ENCODE peak calls at places on chromosomes 2 and 18, in nine cellular contexts. One of them, this sample, is unnamed.

GRCh38 chr18:43115076-43116035 is at the start of gene RIT2:
- DNase-seq in PC-3: no peak
- DNase-seq in small intestine: no peak
- DNase-seq in IMR-90: no peak
- DNase-seq in iPS DF 6.9: no peak
- DNase-seq in psoas muscle: no peak
- DNase-seq in MG63: no peak
- DNase-seq in AG04450: no peak
- DNase-seq in endodermal cell: no peak
- DNase-seq in this sample: no peak

GRCh38 chr18:47410139-47410538 is 158.7 kb upstream of the SKOR2 start:
- DNase-seq in PC-3: no peak
- DNase-seq in small intestine: no peak
- DNase-seq in IMR-90: no peak
- DNase-seq in iPS DF 6.9: no peak
- DNase-seq in psoas muscle: no peak
- DNase-seq in MG63: no peak
- DNase-seq in AG04450: no peak
- DNase-seq in endodermal cell: peak; percentile 31
- DNase-seq in this sample: no peak

GRCh38 chr2:64978514-64979268 is 10.5 kb upstream of the SLC1A4 start:
- DNase-seq in PC-3: peak; percentile 60
- DNase-seq in small intestine: no peak
- DNase-seq in IMR-90: peak; percentile 64
- DNase-seq in iPS DF 6.9: no peak
- DNase-seq in psoas muscle: no peak
- DNase-seq in MG63: no peak
- DNase-seq in AG04450: no peak
- DNase-seq in endodermal cell: no peak
- DNase-seq in this sample: no peak

GRCh38 chr2:192073878-192074277 is 120.9 kb downstream of the TMEFF2 start:
- DNase-seq in PC-3: no peak
- DNase-seq in small intestine: no peak
- DNase-seq in IMR-90: no peak
- DNase-seq in iPS DF 6.9: no peak
- DNase-seq in psoas muscle: no peak
- DNase-seq in MG63: no peak
- DNase-seq in AG04450: no peak
- DNase-seq in endodermal cell: no peak
- DNase-seq in this sample: no peak

GRCh38 chr2:168699834-168700417 is 102.5 kb upstream of the NOSTRIN start:
- DNase-seq in PC-3: no peak
- DNase-seq in small intestine: peak; percentile 95
- DNase-seq in IMR-90: peak; percentile 87
- DNase-seq in iPS DF 6.9: no peak
- DNase-seq in psoas muscle: peak; percentile 65
- DNase-seq in MG63: peak; percentile 78
- DNase-seq in AG04450: peak; percentile 92
- DNase-seq in endodermal cell: no peak
- DNase-seq in this sample: peak; percentile 95

GRCh38 chr2:134218928-134219707 is 34.8 kb upstream of the MGAT5 start:
- DNase-seq in PC-3: no peak
- DNase-seq in small intestine: peak; percentile 87
- DNase-seq in IMR-90: no peak
- DNase-seq in iPS DF 6.9: no peak
- DNase-seq in psoas muscle: no peak
- DNase-seq in MG63: no peak
- DNase-seq in AG04450: no peak
- DNase-seq in endodermal cell: peak; percentile 58
- DNase-seq in this sample: no peak

GRCh38 chr2:3168230-3168891 is 209.3 kb downstream of the EIPR1 start:
- DNase-seq in PC-3: peak; percentile 72
- DNase-seq in small intestine: no peak
- DNase-seq in IMR-90: peak; percentile 63
- DNase-seq in iPS DF 6.9: peak; percentile 7
- DNase-seq in psoas muscle: no peak
- DNase-seq in MG63: peak; percentile 26
- DNase-seq in AG04450: no peak
- DNase-seq in endodermal cell: peak; percentile 67
- DNase-seq in this sample: no peak

GRCh38 chr2:207970825-207971142 is 54.5 kb downstream of the PLEKHM3 start:
- DNase-seq in PC-3: no peak
- DNase-seq in small intestine: peak; percentile 25
- DNase-seq in IMR-90: no peak
- DNase-seq in iPS DF 6.9: no peak
- DNase-seq in psoas muscle: no peak
- DNase-seq in MG63: no peak
- DNase-seq in AG04450: no peak
- DNase-seq in endodermal cell: no peak
- DNase-seq in this sample: no peak

GRCh38 chr2:64692401-64692800 is 38.7 kb upstream of the SERTAD2 start:
- DNase-seq in PC-3: peak; percentile 4
- DNase-seq in small intestine: peak; percentile 3
- DNase-seq in IMR-90: peak; percentile 86
- DNase-seq in iPS DF 6.9: no peak
- DNase-seq in psoas muscle: no peak
- DNase-seq in MG63: no peak
- DNase-seq in AG04450: no peak
- DNase-seq in endodermal cell: no peak
- DNase-seq in this sample: no peak

GRCh38 chr2:24272907-24273306 is 87.4 kb downstream of the ITSN2 start:
- DNase-seq in PC-3: no peak
- DNase-seq in small intestine: no peak
- DNase-seq in IMR-90: no peak
- DNase-seq in iPS DF 6.9: no peak
- DNase-seq in psoas muscle: no peak
- DNase-seq in MG63: no peak
- DNase-seq in AG04450: no peak
- DNase-seq in endodermal cell: no peak
- DNase-seq in this sample: no peak

GRCh38 chr18:58847383-58848071 is 17.1 kb upstream of the ZNF532 start:
- DNase-seq in PC-3: no peak
- DNase-seq in small intestine: peak; percentile 42
- DNase-seq in IMR-90: no peak
- DNase-seq in iPS DF 6.9: peak; percentile 94
- DNase-seq in psoas muscle: peak; percentile 30
- DNase-seq in MG63: no peak
- DNase-seq in AG04450: no peak
- DNase-seq in endodermal cell: peak; percentile 97
- DNase-seq in this sample: peak; percentile 67

GRCh38 chr18:69250305-69251151 is 150.2 kb upstream of the DOK6 start:
- DNase-seq in PC-3: no peak
- DNase-seq in small intestine: no peak
- DNase-seq in IMR-90: peak; percentile 55
- DNase-seq in iPS DF 6.9: no peak
- DNase-seq in psoas muscle: no peak
- DNase-seq in MG63: no peak
- DNase-seq in AG04450: peak; percentile 4
- DNase-seq in endodermal cell: no peak
- DNase-seq in this sample: no peak

GRCh38 chr2:219511547-219512325 is 2.5 kb upstream of the ASIC4 start:
- DNase-seq in PC-3: no peak
- DNase-seq in small intestine: no peak
- DNase-seq in IMR-90: no peak
- DNase-seq in iPS DF 6.9: no peak
- DNase-seq in psoas muscle: no peak
- DNase-seq in MG63: no peak
- DNase-seq in AG04450: no peak
- DNase-seq in endodermal cell: peak; percentile 59
- DNase-seq in this sample: no peak

GRCh38 chr2:25938345-25938744 is 44.0 kb downstream of the KIF3C start:
- DNase-seq in PC-3: no peak
- DNase-seq in small intestine: no peak
- DNase-seq in IMR-90: no peak
- DNase-seq in iPS DF 6.9: no peak
- DNase-seq in psoas muscle: peak; percentile 25
- DNase-seq in MG63: no peak
- DNase-seq in AG04450: no peak
- DNase-seq in endodermal cell: no peak
- DNase-seq in this sample: no peak

GRCh38 chr2:12169060-12169406 is 422.6 kb downstream of the LPIN1 start:
- DNase-seq in PC-3: no peak
- DNase-seq in small intestine: no peak
- DNase-seq in IMR-90: peak; percentile 82
- DNase-seq in iPS DF 6.9: no peak
- DNase-seq in psoas muscle: peak; percentile 21
- DNase-seq in MG63: peak; percentile 83
- DNase-seq in AG04450: no peak
- DNase-seq in endodermal cell: no peak
- DNase-seq in this sample: peak; percentile 53

GRCh38 chr2:241904791-241905710 is 35.5 kb downstream of the RTP5 start:
- DNase-seq in PC-3: no peak
- DNase-seq in small intestine: no peak
- DNase-seq in IMR-90: no peak
- DNase-seq in iPS DF 6.9: no peak
- DNase-seq in psoas muscle: no peak
- DNase-seq in MG63: no peak
- DNase-seq in AG04450: no peak
- DNase-seq in endodermal cell: peak; percentile 38
- DNase-seq in this sample: no peak

GRCh38 chr2:221068123-221068522 is 504.0 kb downstream of the EPHA4 start:
- DNase-seq in PC-3: peak; percentile 3
- DNase-seq in small intestine: no peak
- DNase-seq in IMR-90: no peak
- DNase-seq in iPS DF 6.9: no peak
- DNase-seq in psoas muscle: no peak
- DNase-seq in MG63: no peak
- DNase-seq in AG04450: no peak
- DNase-seq in endodermal cell: no peak
- DNase-seq in this sample: no peak

GRCh38 chr2:115384399-115384798 is 942.0 kb downstream of the DPP10 start:
- DNase-seq in PC-3: no peak
- DNase-seq in small intestine: no peak
- DNase-seq in IMR-90: no peak
- DNase-seq in iPS DF 6.9: no peak
- DNase-seq in psoas muscle: no peak
- DNase-seq in MG63: no peak
- DNase-seq in AG04450: no peak
- DNase-seq in endodermal cell: no peak
- DNase-seq in this sample: no peak

GRCh38 chr2:115386465-115386864 is 944.0 kb downstream of the DPP10 start:
- DNase-seq in PC-3: no peak
- DNase-seq in small intestine: no peak
- DNase-seq in IMR-90: no peak
- DNase-seq in iPS DF 6.9: no peak
- DNase-seq in psoas muscle: no peak
- DNase-seq in MG63: no peak
- DNase-seq in AG04450: no peak
- DNase-seq in endodermal cell: peak; percentile 73
- DNase-seq in this sample: no peak

GRCh38 chr2:115389898-115390297 is 947.5 kb downstream of the DPP10 start:
- DNase-seq in PC-3: no peak
- DNase-seq in small intestine: no peak
- DNase-seq in IMR-90: no peak
- DNase-seq in iPS DF 6.9: no peak
- DNase-seq in psoas muscle: no peak
- DNase-seq in MG63: no peak
- DNase-seq in AG04450: no peak
- DNase-seq in endodermal cell: no peak
- DNase-seq in this sample: no peak

GRCh38 chr2:115389024-115389423 is 946.6 kb downstream of the DPP10 start:
- DNase-seq in PC-3: no peak
- DNase-seq in small intestine: no peak
- DNase-seq in IMR-90: no peak
- DNase-seq in iPS DF 6.9: no peak
- DNase-seq in psoas muscle: no peak
- DNase-seq in MG63: no peak
- DNase-seq in AG04450: no peak
- DNase-seq in endodermal cell: no peak
- DNase-seq in this sample: no peak
- H3K9me3 ChIP-seq in PC-3: no peaks in the 10 kb centered on the region
- H3K9me3 ChIP-seq in small intestine: no peaks in the 10 kb centered on the region
- H3K9me3 ChIP-seq in IMR-90: peaks cover 2% of the 10 kb centered on the region
- H3K9me3 ChIP-seq in iPS DF 6.9: no peaks in the 10 kb centered on the region
- H3K9me3 ChIP-seq in psoas muscle: no peaks in the 10 kb centered on the region
- H3K9me3 ChIP-seq in MG63: no peaks in the 10 kb centered on the region
- H3K9me3 ChIP-seq in AG04450: peaks cover 5% of the 10 kb centered on the region
- H3K9me3 ChIP-seq in endodermal cell: peaks cover 11% of the 10 kb centered on the region
- H3K9me3 ChIP-seq in this sample: no peaks in the 10 kb centered on the region

DNA sequence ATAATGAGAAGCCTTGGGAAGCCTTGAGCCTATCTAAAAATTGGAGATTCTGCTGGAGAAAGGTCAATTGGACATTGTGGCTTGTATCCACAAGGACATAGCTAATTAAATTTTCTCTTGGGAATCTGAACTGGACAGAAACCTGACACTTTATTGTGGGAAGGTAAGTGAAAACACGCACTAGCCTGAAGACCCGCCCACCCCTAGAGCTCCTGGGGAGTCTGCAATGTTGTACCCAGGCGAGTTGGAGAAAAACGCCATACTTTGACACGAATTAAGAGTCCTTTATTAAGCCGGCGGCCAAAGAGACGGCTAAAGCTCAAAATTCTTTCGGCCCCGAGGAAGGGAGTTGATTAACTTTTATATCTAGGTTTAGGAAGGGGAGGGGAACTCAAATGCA is 1.2 kb upstream of the ZNF892 start:
- DNase-seq in PC-3: no peak
- DNase-seq in small intestine: no peak
- DNase-seq in IMR-90: no peak
- DNase-seq in iPS DF 6.9: no peak
- DNase-seq in psoas muscle: no peak
- DNase-seq in MG63: no peak
- DNase-seq in AG04450: no peak
- DNase-seq in endodermal cell: no peak
- DNase-seq in this sample: no peak
- H3K9me3 ChIP-seq in PC-3: peaks cover 28% of the 10 kb centered on the region
- H3K9me3 ChIP-seq in small intestine: no peaks in the 10 kb centered on the region
- H3K9me3 ChIP-seq in IMR-90: peaks cover 9% of the 10 kb centered on the region
- H3K9me3 ChIP-seq in iPS DF 6.9: no peaks in the 10 kb centered on the region
- H3K9me3 ChIP-seq in psoas muscle: peaks cover 7% of the 10 kb centered on the region
- H3K9me3 ChIP-seq in MG63: peaks cover 9% of the 10 kb centered on the region
- H3K9me3 ChIP-seq in AG04450: peaks cover 21% of the 10 kb centered on the region
- H3K9me3 ChIP-seq in endodermal cell: peaks cover 24% of the 10 kb centered on the region
- H3K9me3 ChIP-seq in this sample: no peaks in the 10 kb centered on the region

DNA sequence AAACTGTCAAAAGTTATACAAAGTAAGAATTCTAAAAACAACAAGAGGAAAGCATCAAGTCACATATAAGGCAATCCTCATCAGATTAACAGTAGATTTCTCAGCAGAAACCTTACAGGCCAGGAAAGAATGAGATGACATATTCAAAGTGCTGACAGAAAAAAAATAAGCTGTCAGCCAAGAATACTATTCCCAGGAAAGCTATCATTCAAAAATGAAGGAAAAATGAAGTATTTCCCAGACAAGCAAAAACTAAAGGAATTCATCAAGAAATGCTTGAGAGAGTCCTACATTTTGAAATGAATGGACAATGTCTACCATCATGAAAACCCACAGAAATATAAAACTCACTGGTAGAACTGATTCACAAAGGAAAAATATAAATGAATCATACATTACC is 268.9 kb upstream of the OSR1 start:
- DNase-seq in PC-3: no peak
- DNase-seq in small intestine: no peak
- DNase-seq in IMR-90: no peak
- DNase-seq in iPS DF 6.9: no peak
- DNase-seq in psoas muscle: no peak
- DNase-seq in MG63: no peak
- DNase-seq in AG04450: no peak
- DNase-seq in endodermal cell: no peak
- DNase-seq in this sample: no peak
- H3K9me3 ChIP-seq in PC-3: no peaks in the 10 kb centered on the region
- H3K9me3 ChIP-seq in small intestine: no peaks in the 10 kb centered on the region
- H3K9me3 ChIP-seq in IMR-90: no peaks in the 10 kb centered on the region
- H3K9me3 ChIP-seq in iPS DF 6.9: no peaks in the 10 kb centered on the region
- H3K9me3 ChIP-seq in psoas muscle: peaks cover 6% of the 10 kb centered on the region
- H3K9me3 ChIP-seq in MG63: peaks cover 3% of the 10 kb centered on the region
- H3K9me3 ChIP-seq in AG04450: no peaks in the 10 kb centered on the region
- H3K9me3 ChIP-seq in endodermal cell: no peaks in the 10 kb centered on the region
- H3K9me3 ChIP-seq in this sample: no peaks in the 10 kb centered on the region

GRCh38 chr2:240523451-240524281 is 34.1 kb downstream of the ANKMY1 start:
- DNase-seq in PC-3: no peak
- DNase-seq in small intestine: no peak
- DNase-seq in IMR-90: no peak
- DNase-seq in iPS DF 6.9: no peak
- DNase-seq in psoas muscle: no peak
- DNase-seq in MG63: no peak
- DNase-seq in AG04450: no peak
- DNase-seq in endodermal cell: peak; percentile 18
- DNase-seq in this sample: no peak
- H3K9me3 ChIP-seq in PC-3: peaks cover 9% of the 10 kb centered on the region
- H3K9me3 ChIP-seq in small intestine: no peaks in the 10 kb centered on the region
- H3K9me3 ChIP-seq in IMR-90: peaks cover 19% of the 10 kb centered on the region
- H3K9me3 ChIP-seq in iPS DF 6.9: peaks cover 8% of the 10 kb centered on the region
- H3K9me3 ChIP-seq in psoas muscle: no peaks in the 10 kb centered on the region
- H3K9me3 ChIP-seq in MG63: peaks cover 19% of the 10 kb centered on the region
- H3K9me3 ChIP-seq in AG04450: peaks cover 55% of the 10 kb centered on the region
- H3K9me3 ChIP-seq in endodermal cell: peaks cover 38% of the 10 kb centered on the region
- H3K9me3 ChIP-seq in this sample: no peaks in the 10 kb centered on the region